ENCODE peak calls at places on chromosomes 5 and 9, in eight cellular contexts. S, E, D, V, T, O, J and L are unnamed samples.

GRCh38 chr5:1512541-1513291 is 11.0 kb downstream of the LPCAT1 start:
- DNase-seq in J (peak; percentile 1), V (no peak), O (peak; percentile 64), D (peak; percentile 47), T (peak; percentile 36), E (no peak), S (peak; percentile 28), L (peak; percentile 74)

GRCh38 chr9:37996812-37997202 is 72.2 kb downstream of the SHB start:
- DNase-seq in E (no peak), J (no peak), S (no peak), D (no peak), V (no peak), O (no peak), T (no peak), L (no peak)

GRCh38 chr5:133364916-133365315 is 247.4 kb downstream of the FSTL4 start:
- DNase-seq in S (no peak), D (no peak), O (no peak), E (no peak), T (no peak), V (no peak), J (no peak), L (no peak)

GRCh38 chr5:7540806-7541205 is 144.9 kb downstream of the ADCY2 start:
- DNase-seq in J (no peak), S (no peak), D (no peak), E (no peak), T (no peak), O (no peak), V (no peak), L (no peak)

GRCh38 chr5:54769072-54769471 is 216.3 kb downstream of the ESM1 start:
- DNase-seq in V (no peak), J (no peak), T (peak; percentile 60), S (no peak), E (no peak), D (no peak), O (no peak), L (no peak)

GRCh38 chr9:88087906-88088305 is 50.4 kb downstream of the SPATA31C2 start:
- DNase-seq in T (no peak), V (no peak), E (no peak), S (no peak), O (no peak), J (no peak), D (no peak), L (no peak)

GRCh38 chr5:124057161-124057814 is 545.3 kb downstream of the CSNK1G3 start:
- DNase-seq in E (no peak), J (no peak), O (peak; percentile 63), T (no peak), S (peak; percentile 39), V (no peak), D (no peak), L (no peak)

GRCh38 chr9:2267171-2267740 is 252.1 kb downstream of the SMARCA2 start:
- DNase-seq in D (no peak), T (no peak), V (peak; percentile 53), S (no peak), O (no peak), J (no peak), E (no peak), L (no peak)

GRCh38 chr5:93602261-93603149 is 19.5 kb downstream of the NR2F1 start:
- DNase-seq in E (no peak), J (no peak), S (no peak), O (no peak), D (no peak), V (no peak), T (peak; percentile 86), L (no peak)

GRCh38 chr9:132784286-132784820 is 93.7 kb downstream of the AK8 start:
- DNase-seq in T (peak; percentile 13), S (no peak), D (no peak), O (no peak), V (no peak), J (no peak), E (no peak), L (peak; percentile 60)

GRCh38 chr9:132776891-132777290 is 101.2 kb downstream of the AK8 start:
- DNase-seq in V (no peak), T (no peak), J (no peak), E (no peak), D (no peak), O (no peak), S (no peak), L (peak; percentile 76)

GRCh38 chr9:132783006-132783405 is 95.1 kb downstream of the AK8 start:
- DNase-seq in J (no peak), S (no peak), D (no peak), E (no peak), T (peak; percentile 65), O (no peak), V (no peak), L (peak; percentile 59)

GRCh38 chr9:132780230-132781007 is 97.7 kb downstream of the AK8 start:
- DNase-seq in D (no peak), J (no peak), O (no peak), V (no peak), T (peak; percentile 33), E (peak; percentile 41), S (no peak), L (peak; percentile 59)

DNA sequence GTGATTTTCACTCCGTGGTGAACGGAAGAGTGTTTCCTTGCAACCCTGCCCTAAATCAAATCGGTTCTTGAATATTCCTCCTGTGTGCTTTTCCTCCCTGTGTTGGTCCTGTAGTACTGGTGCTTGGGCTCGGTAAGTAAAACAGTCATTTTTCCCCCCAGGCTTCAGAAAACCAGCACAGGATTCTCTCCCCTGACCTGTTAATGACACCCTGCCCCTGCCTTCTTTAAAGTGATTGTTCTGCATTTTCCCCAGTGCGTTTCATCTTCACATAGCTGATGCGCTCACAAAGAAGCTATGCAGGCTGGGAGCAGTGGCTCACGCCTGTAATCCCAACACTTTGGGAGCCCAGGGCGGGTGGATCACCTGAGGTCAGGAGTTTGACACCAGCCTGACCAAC is 96.0 kb downstream of the AK8 start:
- DNase-seq in V (no peak), E (no peak), O (no peak), S (no peak), J (no peak), T (peak; percentile 49), D (no peak), L (no peak)
- TF ChIP-seq CTCF in V (no peak), E (no peak), O (no peak), S (no peak), J (no peak), T (no peak), D (no peak), L (no peak)

GRCh38 chr9:98924971-98925820 is 18.5 kb upstream of the COL15A1 start:
- DNase-seq in J (no peak), T (peak; percentile 45), V (no peak), E (no peak), D (no peak), O (no peak), S (no peak), L (no peak)
- TF ChIP-seq CTCF in J (no peak), T (no peak), V (no peak), E (no peak), D (no peak), O (no peak), S (no peak), L (no peak)

GRCh38 chr9:136951541-136952353 is at the start of gene LCN12:
- DNase-seq in D (no peak), V (no peak), O (no peak), E (no peak), T (no peak), J (no peak), S (no peak), L (no peak)

GRCh38 chr9:136947955-136948510 is 3.0 kb downstream of the C8G start:
- DNase-seq in J (peak; percentile 52), S (peak; percentile 54), D (no peak), O (peak; percentile 83), V (peak; percentile 49), E (peak; percentile 50), T (peak; percentile 89), L (no peak)

GRCh38 chr9:136949239-136949816 is 2.7 kb upstream of the LCN12 start:
- DNase-seq in S (no peak), D (no peak), E (no peak), V (no peak), T (no peak), O (no peak), J (no peak), L (no peak)

GRCh38 chr9:136950656-136951030 is 1.4 kb upstream of the LCN12 start:
- DNase-seq in E (no peak), J (no peak), O (no peak), D (no peak), V (no peak), S (no peak), T (no peak), L (no peak)

DNA sequence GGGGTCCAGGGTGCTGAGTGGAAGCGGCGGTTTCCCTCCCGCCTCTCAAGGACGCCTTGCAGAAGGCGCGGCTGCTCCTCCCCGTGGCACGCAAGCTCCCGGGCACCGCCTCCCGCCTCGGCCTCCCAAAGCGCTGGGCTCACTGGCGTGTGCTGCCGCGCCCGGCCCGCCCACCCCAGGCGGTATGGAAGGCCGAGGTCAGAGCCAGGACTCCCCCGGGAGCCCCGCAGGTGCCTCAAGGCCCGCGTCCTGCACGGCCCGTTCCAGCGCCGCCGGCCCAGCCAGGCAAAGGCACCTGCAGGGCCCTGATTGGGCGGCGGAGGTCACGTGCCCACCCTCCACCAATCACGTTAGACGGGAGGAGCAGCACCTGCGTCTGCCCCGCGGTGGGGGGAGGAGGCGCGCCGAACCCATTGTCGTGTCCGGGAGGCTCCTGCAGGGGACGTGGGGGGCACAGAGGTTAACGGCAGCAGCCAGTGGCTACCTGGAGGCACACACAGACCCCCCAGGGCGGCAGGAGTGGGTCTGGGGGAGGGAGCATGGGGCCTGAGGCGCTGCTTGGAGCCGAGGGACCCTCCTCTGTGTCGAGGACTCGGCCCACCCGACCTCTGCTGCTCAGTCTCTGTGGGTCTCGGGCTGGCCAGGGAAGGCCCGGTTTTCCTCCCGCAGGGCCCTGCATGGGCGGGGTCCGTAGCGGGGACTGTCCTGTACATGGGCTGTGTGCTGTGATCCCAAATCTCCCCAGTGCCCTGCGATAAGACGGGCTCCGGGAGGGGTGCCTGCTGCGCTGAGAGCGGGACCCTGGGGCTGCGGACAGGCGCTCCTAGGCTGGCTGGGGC is 2.0 kb upstream of the LCN12 start:
- DNase-seq in D (peak; percentile 93), S (peak; percentile 98), J (peak; percentile 89), E (peak; percentile 99), T (peak; percentile 98), O (peak; percentile 99), V (peak; percentile 63), L (peak; percentile 96)
- TF ChIP-seq CTCF in D (no peak), S (no peak), J (no peak), E (peak; percentile 37), T (peak; percentile 39), O (peak; percentile 9), V (no peak), L (no peak)

GRCh38 chr5:95621839-95622629 is 2.1 kb downstream of the GPR150 start:
- DNase-seq in T (no peak), V (no peak), E (peak; percentile 13), O (no peak), J (no peak), S (no peak), D (no peak), L (no peak)

GRCh38 chr5:95619096-95619495 is 791 bp upstream of the GPR150 start:
- DNase-seq in O (no peak), E (no peak), D (no peak), V (no peak), T (no peak), S (no peak), J (no peak), L (no peak)

GRCh38 chr5:95620870-95621838 is 1.3 kb downstream of the GPR150 start:
- DNase-seq in J (peak; percentile 53), D (no peak), T (peak; percentile 88), O (peak; percentile 74), S (no peak), E (peak; percentile 50), V (peak; percentile 9), L (no peak)

GRCh38 chr5:95619518-95620029 is 313 bp upstream of the GPR150 start:
- DNase-seq in E (peak; percentile 14), D (no peak), J (no peak), V (no peak), S (no peak), O (no peak), T (peak; percentile 51), L (no peak)

GRCh38 chr5:95620030-95620869 is at the start of gene GPR150:
- DNase-seq in E (peak; percentile 79), O (peak; percentile 84), T (peak; percentile 85), S (peak; percentile 39), D (no peak), J (peak; percentile 48), V (peak; percentile 25), L (peak; percentile 85)
- TF ChIP-seq CTCF in E (peak; percentile 26), O (no peak), T (peak; percentile 32), S (no peak), D (no peak), J (no peak), V (no peak), L (no peak)